ENCODE peak calls at places on chromosomes 3 and 15, in five cellular contexts. P is stimulated activated CD4-positive, alpha-beta T cell treated with anti-CD3 and anti-CD28 coated beads, Interleukin-4, amount 100 ng/mL, for 1 hour; C is RCC 7860; S is stimulated activated effector memory CD8-positive, alpha-beta T cell treated with anti-CD3 and anti-CD28 coated beads, Interleukin-12 subunit alpha, Interleukin-12 subunit beta, amount 100 ng/mL, for 72 hours; F is astrocyte of the cerebellum. L is an unnamed sample.

GRCh38 chr3:45635475-45636256 is 41.1 kb downstream of the LIMD1 start:
- DNase-seq in S (no peak), P (no peak), F (peak), C (peak), L (no peak)

GRCh38 chr3:119145500-119146167 is at the start of gene TEX55:
- DNase-seq in C (peak), P (no peak), S (no peak), F (peak), L (peak)

GRCh38 chr3:82474711-82475110 is 713.3 kb upstream of the GBE1 start:
- DNase-seq in C (peak), S (no peak), F (no peak), P (no peak), L (no peak)

GRCh38 chr15:28995193-28995592 is 109.4 kb downstream of the APBA2 start:
- DNase-seq in S (no peak), P (no peak), C (no peak), F (no peak), L (peak)

GRCh38 chr3:127990461-127990860 is 61.8 kb upstream of the SEC61A1 start:
- DNase-seq in S (no peak), F (no peak), P (no peak), C (no peak), L (no peak)

GRCh38 chr3:94004301-94004910 is 24.0 kb downstream of the STX19 start:
- DNase-seq in C (peak), F (peak), P (no peak), S (no peak), L (peak)

GRCh38 chr3:31823184-31823583 is 157.9 kb downstream of the OSBPL10 start:
- DNase-seq in F (no peak), P (no peak), S (no peak), C (no peak), L (no peak)

GRCh38 chr3:156668073-156668763 is 6.2 kb upstream of the TIPARP start:
- DNase-seq in P (no peak), F (no peak), S (no peak), C (no peak), L (no peak)

GRCh38 chr15:25178835-25179672 is 224.3 kb downstream of the SNRPN start:
- DNase-seq in C (no peak), S (no peak), F (no peak), P (no peak), L (no peak)

GRCh38 chr3:46989146-46989810 is 9.8 kb downstream of the NBEAL2 start:
- DNase-seq in C (no peak), F (no peak), S (no peak), P (no peak), L (no peak)

GRCh38 chr15:65085990-65086679 is 9.6 kb downstream of the KBTBD13 start:
- DNase-seq in S (no peak), F (no peak), P (no peak), C (peak), L (no peak)

GRCh38 chr3:183587337-183587736 is 31.8 kb upstream of the KLHL6 start:
- DNase-seq in P (no peak), S (no peak), C (no peak), F (no peak), L (peak)

GRCh38 chr3:108182339-108182738 is 39.9 kb downstream of the IFT57 start:
- DNase-seq in F (no peak), S (no peak), C (no peak), P (no peak), L (no peak)

GRCh38 chr15:71730277-71731144 is 79.8 kb upstream of the NR2E3 start:
- DNase-seq in S (no peak), C (peak), F (peak), P (no peak), L (peak)

GRCh38 chr3:151439652-151440125 is 21.2 kb downstream of the IGSF10 start:
- DNase-seq in F (peak), P (no peak), S (no peak), C (peak), L (peak)

GRCh38 chr3:107524214-107525100 is 1.7 kb downstream of the BBX start:
- DNase-seq in F (no peak), S (peak), P (peak), C (peak), L (peak)

GRCh38 chr3:100810671-100811070 is 101.4 kb downstream of the TFG start:
- DNase-seq in C (peak), P (no peak), S (no peak), F (peak), L (no peak)

GRCh38 chr3:179826247-179826637 is 173.4 kb downstream of the USP13 start:
- DNase-seq in P (no peak), S (no peak), C (no peak), F (no peak), L (no peak)

GRCh38 chr3:38646630-38647029 is 2.9 kb downstream of the SCN5A start:
- DNase-seq in S (no peak), P (no peak), F (no peak), C (no peak), L (no peak)